ENCODE peak calls at places on chromosome 1, in eight cellular contexts. Y, Z, G, E, L, I, K and B are unnamed samples.

GRCh38 chr1:38641661-38642060 is 217.9 kb downstream of the RRAGC start:
- DNase-seq in L (no peak), K (no peak), E (no peak), Z (no peak), Y (no peak), G (no peak), I (no peak), B (no peak)

GRCh38 chr1:93816970-93817738 is 61.9 kb downstream of the DNTTIP2 start:
- DNase-seq in G (no peak), I (no peak), Y (no peak), K (no peak), E (no peak), L (no peak), Z (no peak), B (no peak)

GRCh38 chr1:43185021-43185420 is 12.9 kb downstream of the CFAP57 start:
- DNase-seq in L (no peak), G (no peak), Y (no peak), Z (no peak), K (no peak), I (no peak), E (no peak), B (no peak)

GRCh38 chr1:226635456-226635941 is 86.9 kb downstream of the STUM start:
- DNase-seq in G (no peak), K (peak; percentile 18), Y (no peak), E (no peak), I (peak; percentile 58), L (no peak), Z (no peak), B (no peak)

GRCh38 chr1:82565546-82565945 is 764.8 kb downstream of the ADGRL2 start:
- DNase-seq in Z (no peak), E (no peak), L (no peak), Y (peak; percentile 15), K (no peak), G (no peak), I (no peak), B (peak; percentile 71)

GRCh38 chr1:219560856-219561255 is 52.0 kb downstream of the ZC3H11B start:
- DNase-seq in Y (no peak), I (no peak), L (no peak), Z (no peak), E (no peak), G (no peak), K (no peak), B (no peak)

GRCh38 chr1:15152318-15153183 is 996 bp upstream of the TMEM51 start:
- DNase-seq in K (peak; percentile 91), G (no peak), Z (peak; percentile 50), Y (peak; percentile 69), L (peak; percentile 55), E (peak; percentile 76), I (peak; percentile 89), B (peak; percentile 81)

GRCh38 chr1:171344473-171344820 is 30.5 kb downstream of the FMO4 start:
- DNase-seq in L (no peak), K (no peak), I (no peak), Z (no peak), E (no peak), G (no peak), Y (no peak), B (no peak)

GRCh38 chr1:39195166-39196111 is 9.1 kb upstream of the MACF1 start:
- DNase-seq in E (no peak), G (no peak), L (no peak), I (no peak), K (no peak), Y (no peak), Z (no peak), B (peak; percentile 47)

GRCh38 chr1:117210386-117210785 is 341 bp downstream of the VTCN1 start:
- DNase-seq in Y (no peak), K (no peak), L (no peak), I (no peak), E (no peak), G (no peak), Z (no peak), B (no peak)

GRCh38 chr1:73886721-73887120 is 311.3 kb downstream of the LRRIQ3 start:
- DNase-seq in E (no peak), Y (no peak), I (no peak), L (no peak), K (no peak), G (no peak), Z (no peak), B (no peak)

GRCh38 chr1:225467193-225468020 is 39.6 kb upstream of the LBR start:
- DNase-seq in K (peak; percentile 88), I (peak; percentile 43), G (peak; percentile 60), Y (no peak), Z (no peak), E (peak; percentile 66), L (no peak), B (no peak)

GRCh38 chr1:45134468-45134873 is 71.9 kb downstream of the ZSWIM5 start:
- DNase-seq in Y (no peak), E (no peak), Z (no peak), G (no peak), I (no peak), K (no peak), L (no peak), B (no peak)

DNA sequence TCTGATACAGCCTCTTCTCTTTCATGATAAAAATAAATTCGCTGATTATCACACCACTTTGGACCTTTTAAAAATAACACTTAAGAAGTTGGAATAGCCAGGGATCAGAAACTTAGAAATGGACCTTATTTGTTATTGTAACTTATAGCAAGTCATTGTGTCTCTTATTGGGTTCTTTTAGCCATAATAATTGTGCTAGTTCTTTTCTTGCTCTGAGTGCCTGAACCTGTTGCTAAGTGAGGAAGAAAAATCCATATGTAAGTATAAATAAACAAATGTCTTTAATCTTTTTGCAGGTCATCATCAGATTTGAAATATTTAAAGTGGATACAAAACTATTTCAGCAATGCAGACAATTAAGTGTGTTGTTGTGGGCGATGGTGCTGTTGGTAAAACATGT is 25.6 kb downstream of the CDC42 start:
- DNase-seq in K (no peak), Z (no peak), G (no peak), E (no peak), Y (no peak), I (no peak), L (no peak), B (no peak)
- H3K36me3 ChIP-seq in K (peaks cover 48% of the 10 kb centered on the region), Z (no peaks in the 10 kb centered on the region), G (no peaks in the 10 kb centered on the region), E (no peaks in the 10 kb centered on the region), Y (peaks cover 30% of the 10 kb centered on the region), I (peaks cover 3% of the 10 kb centered on the region), L (no peaks in the 10 kb centered on the region), B (peaks cover 63% of the 10 kb centered on the region)

DNA sequence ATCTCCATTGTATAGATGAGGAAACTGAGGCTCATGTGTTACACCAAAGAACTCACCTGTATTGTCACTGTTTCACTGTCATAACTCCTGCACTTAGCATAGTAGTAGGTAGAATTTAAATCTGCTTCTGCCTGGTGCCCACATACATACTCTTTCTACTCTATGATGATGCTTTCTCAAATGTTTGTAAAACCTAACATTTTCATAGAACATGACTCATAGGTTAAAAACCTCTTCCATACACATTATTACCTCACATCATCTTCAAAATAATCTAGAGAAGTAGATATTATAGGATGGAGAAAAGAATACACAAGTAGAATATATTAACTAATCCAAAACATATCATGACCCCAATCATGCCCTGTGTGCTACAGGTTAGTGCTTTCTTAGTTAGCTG is 157.0 kb downstream of the LRRC40 start:
- DNase-seq in G (no peak), L (no peak), I (no peak), Y (no peak), Z (no peak), K (no peak), E (no peak), B (no peak)
- H3K4me3 ChIP-seq in G (no peak overlapping the region), L (no peak overlapping the region), I (no peak overlapping the region), Y (no peak overlapping the region), Z (no peak overlapping the region), K (no peak overlapping the region), E (no peak overlapping the region), B (no peak overlapping the region)

GRCh38 chr1:5245348-5245747 is 590.9 kb downstream of the AJAP1 start:
- DNase-seq in Y (no peak), L (no peak), E (no peak), Z (no peak), G (no peak), K (no peak), I (no peak), B (no peak)
- H3K27me3 ChIP-seq in Y (no peaks in the 10 kb centered on the region), L (no peaks in the 10 kb centered on the region), E (no peaks in the 10 kb centered on the region), Z (no peaks in the 10 kb centered on the region), G (no peaks in the 10 kb centered on the region), K (no peaks in the 10 kb centered on the region), I (peaks cover 2% of the 10 kb centered on the region), B (no peaks in the 10 kb centered on the region)

GRCh38 chr1:154334647-154335350 is 9.5 kb downstream of the ATP8B2 start:
- DNase-seq in G (peak; percentile 48), I (peak; percentile 90), Z (peak; percentile 77), K (peak; percentile 83), E (peak; percentile 83), L (no peak), Y (no peak), B (peak; percentile 74)
- H3K36me3 ChIP-seq in G (no peaks in the 10 kb centered on the region), I (peaks cover 33% of the 10 kb centered on the region), Z (peaks cover 3% of the 10 kb centered on the region), K (peaks cover 28% of the 10 kb centered on the region), E (no peaks in the 10 kb centered on the region), L (peaks cover 25% of the 10 kb centered on the region), Y (no peaks in the 10 kb centered on the region), B (peaks cover 96% of the 10 kb centered on the region)

GRCh38 chr1:174447866-174448530 is at the start of gene GPR52:
- DNase-seq in G (no peak), E (no peak), L (no peak), Z (no peak), I (no peak), Y (no peak), K (no peak), B (no peak)

GRCh38 chr1:174445817-174446216 is 1.9 kb upstream of the GPR52 start:
- DNase-seq in E (no peak), Y (no peak), Z (no peak), K (no peak), L (no peak), G (no peak), I (peak; percentile 16), B (no peak)

GRCh38 chr1:174448964-174449363 is 1.2 kb downstream of the GPR52 start:
- DNase-seq in L (no peak), G (no peak), E (no peak), Z (no peak), Y (no peak), I (no peak), K (no peak), B (no peak)

GRCh38 chr1:174448531-174448883 is 743 bp downstream of the GPR52 start:
- DNase-seq in I (no peak), L (no peak), E (no peak), Y (no peak), K (no peak), G (no peak), Z (no peak), B (no peak)

GRCh38 chr1:174451408-174451807 is 3.6 kb downstream of the GPR52 start:
- DNase-seq in K (no peak), Y (no peak), E (no peak), G (no peak), I (peak; percentile 4), L (no peak), Z (no peak), B (no peak)
- H3K4me3 ChIP-seq in K (no peak overlapping the region), Y (no peak overlapping the region), E (no peak overlapping the region), G (no peak overlapping the region), I (no peak overlapping the region), L (no peak overlapping the region), Z (no peak overlapping the region), B (no peak overlapping the region)

DNA sequence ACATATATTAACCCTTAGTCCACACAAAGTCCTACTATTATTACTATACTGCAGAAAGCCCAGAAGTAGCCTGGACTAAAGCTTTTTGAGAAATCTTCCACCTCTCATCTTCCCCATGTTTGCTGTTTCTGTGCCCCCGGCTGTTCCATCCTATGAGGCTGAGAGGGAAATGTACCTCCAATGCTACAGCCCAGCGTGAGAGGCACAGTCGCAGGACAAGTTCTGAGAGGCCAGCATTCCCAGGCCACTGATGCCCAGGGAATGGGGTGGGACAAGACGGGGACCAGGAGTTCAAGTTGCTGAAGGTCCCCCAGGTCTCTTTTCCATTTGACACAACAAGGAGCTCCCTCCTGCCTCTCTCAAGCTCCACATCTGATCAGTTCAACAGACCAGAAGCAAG is 1.8 kb downstream of the CHIT1 start:
- DNase-seq in E (no peak), G (no peak), K (no peak), I (no peak), Z (no peak), L (no peak), Y (no peak), B (no peak)
- H3K27me3 ChIP-seq in E (no peaks in the 10 kb centered on the region), G (no peaks in the 10 kb centered on the region), K (peaks cover 8% of the 10 kb centered on the region), I (peaks cover 3% of the 10 kb centered on the region), Z (no peaks in the 10 kb centered on the region), L (no peaks in the 10 kb centered on the region), Y (peaks cover 8% of the 10 kb centered on the region), B (peaks cover 4% of the 10 kb centered on the region)